ENCODE peak calls at places on chromosomes 13 and 19, in six cellular contexts. One of them, this sample, is unnamed.
A peak's percentile ranks its signal among the peaks of the same experiment; 100 is the strongest.

GRCh38 chr13:66427330-66427990 is 802.7 kb downstream of the PCDH9 start:
- DNase-seq in naive thymus-derived CD4-positive, alpha-beta T cell: no peak
- DNase-seq in cardiac muscle cell: no peak
- DNase-seq in psoas muscle: no peak
- DNase-seq in CD8-positive, alpha-beta T cell: no peak
- DNase-seq in tibial artery: no peak
- DNase-seq in this sample: no peak

GRCh38 chr19:31334849-31335624 is 14.2 kb downstream of the TSHZ3 start:
- DNase-seq in cardiac muscle cell: no peak
- DNase-seq in CD8-positive, alpha-beta T cell: no peak
- DNase-seq in naive thymus-derived CD4-positive, alpha-beta T cell: no peak
- DNase-seq in psoas muscle: no peak
- DNase-seq in tibial artery: no peak
- DNase-seq in this sample: no peak

GRCh38 chr19:10192922-10193321 is 1.8 kb downstream of the DNMT1 start:
- DNase-seq in tibial artery: no peak
- DNase-seq in naive thymus-derived CD4-positive, alpha-beta T cell: no peak
- DNase-seq in psoas muscle: no peak
- DNase-seq in CD8-positive, alpha-beta T cell: no peak
- DNase-seq in cardiac muscle cell: no peak
- DNase-seq in this sample: no peak

GRCh38 chr13:32164622-32165268 is 133.2 kb downstream of the FRY start:
- DNase-seq in CD8-positive, alpha-beta T cell: no peak
- DNase-seq in cardiac muscle cell: peak; percentile 64
- DNase-seq in psoas muscle: no peak
- DNase-seq in naive thymus-derived CD4-positive, alpha-beta T cell: peak; percentile 3
- DNase-seq in tibial artery: no peak
- DNase-seq in this sample: no peak

GRCh38 chr13:80458546-80458945 is 117.6 kb upstream of the SPRY2 start:
- DNase-seq in cardiac muscle cell: no peak
- DNase-seq in CD8-positive, alpha-beta T cell: no peak
- DNase-seq in tibial artery: no peak
- DNase-seq in naive thymus-derived CD4-positive, alpha-beta T cell: no peak
- DNase-seq in psoas muscle: no peak
- DNase-seq in this sample: no peak

GRCh38 chr19:27770095-27770494 is 1442.9 kb downstream of the UQCRFS1 start:
- DNase-seq in psoas muscle: no peak
- DNase-seq in naive thymus-derived CD4-positive, alpha-beta T cell: no peak
- DNase-seq in CD8-positive, alpha-beta T cell: no peak
- DNase-seq in tibial artery: no peak
- DNase-seq in cardiac muscle cell: no peak
- DNase-seq in this sample: no peak

GRCh38 chr19:49114630-49115363 is 627 bp downstream of the LIN7B start:
- DNase-seq in cardiac muscle cell: peak; percentile 90
- DNase-seq in tibial artery: peak; percentile 86
- DNase-seq in naive thymus-derived CD4-positive, alpha-beta T cell: peak; percentile 27
- DNase-seq in CD8-positive, alpha-beta T cell: peak; percentile 19
- DNase-seq in psoas muscle: peak; percentile 83
- DNase-seq in this sample: no peak

GRCh38 chr19:48770223-48770622 is 14.9 kb downstream of the FGF21 start:
- DNase-seq in naive thymus-derived CD4-positive, alpha-beta T cell: no peak
- DNase-seq in psoas muscle: no peak
- DNase-seq in CD8-positive, alpha-beta T cell: no peak
- DNase-seq in cardiac muscle cell: no peak
- DNase-seq in tibial artery: no peak
- DNase-seq in this sample: no peak

GRCh38 chr13:101209206-101209893 is 207.0 kb downstream of the NALCN start:
- DNase-seq in psoas muscle: no peak
- DNase-seq in cardiac muscle cell: no peak
- DNase-seq in tibial artery: no peak
- DNase-seq in naive thymus-derived CD4-positive, alpha-beta T cell: no peak
- DNase-seq in CD8-positive, alpha-beta T cell: no peak
- DNase-seq in this sample: no peak

GRCh38 chr13:76878043-76878442 is 8.2 kb downstream of the KCTD12 start:
- DNase-seq in psoas muscle: no peak
- DNase-seq in CD8-positive, alpha-beta T cell: no peak
- DNase-seq in naive thymus-derived CD4-positive, alpha-beta T cell: no peak
- DNase-seq in cardiac muscle cell: no peak
- DNase-seq in tibial artery: no peak
- DNase-seq in this sample: no peak

GRCh38 chr19:40154121-40154680 is 37.0 kb upstream of the MAP3K10 start:
- DNase-seq in tibial artery: peak; percentile 13
- DNase-seq in psoas muscle: no peak
- DNase-seq in naive thymus-derived CD4-positive, alpha-beta T cell: no peak
- DNase-seq in cardiac muscle cell: no peak
- DNase-seq in CD8-positive, alpha-beta T cell: no peak
- DNase-seq in this sample: no peak

GRCh38 chr13:108120332-108120731 is 95.0 kb downstream of the LIG4 start:
- DNase-seq in naive thymus-derived CD4-positive, alpha-beta T cell: no peak
- DNase-seq in CD8-positive, alpha-beta T cell: no peak
- DNase-seq in cardiac muscle cell: no peak
- DNase-seq in psoas muscle: no peak
- DNase-seq in tibial artery: no peak
- DNase-seq in this sample: no peak

GRCh38 chr13:19862511-19863313 is 737 bp downstream of the ZMYM5 start:
- DNase-seq in cardiac muscle cell: peak; percentile 38
- DNase-seq in CD8-positive, alpha-beta T cell: peak; percentile 19
- DNase-seq in psoas muscle: peak; percentile 62
- DNase-seq in naive thymus-derived CD4-positive, alpha-beta T cell: peak; percentile 40
- DNase-seq in tibial artery: peak; percentile 76
- DNase-seq in this sample: no peak

GRCh38 chr19:16095071-16095571 is 16.6 kb upstream of the RAB8A start:
- DNase-seq in psoas muscle: no peak
- DNase-seq in naive thymus-derived CD4-positive, alpha-beta T cell: peak; percentile 31
- DNase-seq in CD8-positive, alpha-beta T cell: no peak
- DNase-seq in tibial artery: no peak
- DNase-seq in cardiac muscle cell: no peak
- DNase-seq in this sample: no peak
- H3K27ac ChIP-seq in psoas muscle: no peak overlapping the region
- H3K27ac ChIP-seq in naive thymus-derived CD4-positive, alpha-beta T cell: peak overlapping the region; percentile 56
- H3K27ac ChIP-seq in CD8-positive, alpha-beta T cell: peak overlapping the region; percentile 43
- H3K27ac ChIP-seq in tibial artery: peak overlapping the region; percentile 67
- H3K27ac ChIP-seq in cardiac muscle cell: peak overlapping the region; percentile 66
- H3K27ac ChIP-seq in this sample: peak overlapping the region; percentile 58

DNA sequence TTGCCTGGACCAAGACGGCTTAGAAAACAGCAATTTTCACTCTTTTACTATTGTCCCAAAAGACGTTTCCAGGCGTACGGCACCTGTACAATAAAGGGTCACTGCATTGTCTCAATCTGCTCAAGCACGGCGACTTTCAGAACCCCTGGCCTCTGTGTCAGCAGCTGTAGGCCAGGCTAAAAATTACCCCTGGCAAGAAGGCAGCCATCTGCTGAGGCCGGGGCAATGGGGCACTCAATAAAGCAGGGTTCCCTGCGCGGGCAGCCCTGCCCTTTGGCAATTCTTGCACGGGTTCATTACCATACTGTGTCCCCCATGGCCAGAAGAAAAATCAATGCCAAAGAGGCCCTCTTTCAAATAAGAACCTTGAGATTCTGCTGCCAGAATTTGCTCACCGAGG is 52.1 kb downstream of the STK24 start:
- DNase-seq in CD8-positive, alpha-beta T cell: no peak
- DNase-seq in tibial artery: no peak
- DNase-seq in naive thymus-derived CD4-positive, alpha-beta T cell: no peak
- DNase-seq in psoas muscle: no peak
- DNase-seq in cardiac muscle cell: no peak
- DNase-seq in this sample: no peak
- H3K27ac ChIP-seq in CD8-positive, alpha-beta T cell: no peak overlapping the region
- H3K27ac ChIP-seq in tibial artery: no peak overlapping the region
- H3K27ac ChIP-seq in naive thymus-derived CD4-positive, alpha-beta T cell: no peak overlapping the region
- H3K27ac ChIP-seq in psoas muscle: no peak overlapping the region
- H3K27ac ChIP-seq in cardiac muscle cell: peak overlapping the region; percentile 4
- H3K27ac ChIP-seq in this sample: no peak overlapping the region

GRCh38 chr19:46943150-46943946 is 76.3 kb upstream of the NPAS1 start:
- DNase-seq in psoas muscle: no peak
- DNase-seq in CD8-positive, alpha-beta T cell: no peak
- DNase-seq in tibial artery: no peak
- DNase-seq in naive thymus-derived CD4-positive, alpha-beta T cell: no peak
- DNase-seq in cardiac muscle cell: no peak
- DNase-seq in this sample: no peak
- H3K27ac ChIP-seq in psoas muscle: peak overlapping the region; percentile 88
- H3K27ac ChIP-seq in CD8-positive, alpha-beta T cell: no peak overlapping the region
- H3K27ac ChIP-seq in tibial artery: peak overlapping the region; percentile 47
- H3K27ac ChIP-seq in naive thymus-derived CD4-positive, alpha-beta T cell: no peak overlapping the region
- H3K27ac ChIP-seq in cardiac muscle cell: peak overlapping the region; percentile 91
- H3K27ac ChIP-seq in this sample: peak overlapping the region; percentile 40

GRCh38 chr13:73370066-73370465 is 311.3 kb downstream of the KLF5 start:
- DNase-seq in psoas muscle: no peak
- DNase-seq in tibial artery: no peak
- DNase-seq in cardiac muscle cell: no peak
- DNase-seq in CD8-positive, alpha-beta T cell: no peak
- DNase-seq in naive thymus-derived CD4-positive, alpha-beta T cell: no peak
- DNase-seq in this sample: no peak
- H3K27ac ChIP-seq in psoas muscle: no peak overlapping the region
- H3K27ac ChIP-seq in tibial artery: no peak overlapping the region
- H3K27ac ChIP-seq in cardiac muscle cell: no peak overlapping the region
- H3K27ac ChIP-seq in CD8-positive, alpha-beta T cell: no peak overlapping the region
- H3K27ac ChIP-seq in naive thymus-derived CD4-positive, alpha-beta T cell: no peak overlapping the region
- H3K27ac ChIP-seq in this sample: no peak overlapping the region

GRCh38 chr19:3716147-3716668 is 8.0 kb downstream of the TJP3 start:
- DNase-seq in naive thymus-derived CD4-positive, alpha-beta T cell: no peak
- DNase-seq in CD8-positive, alpha-beta T cell: no peak
- DNase-seq in cardiac muscle cell: no peak
- DNase-seq in tibial artery: no peak
- DNase-seq in psoas muscle: no peak
- DNase-seq in this sample: no peak

GRCh38 chr19:3712663-3713531 is 4.7 kb downstream of the TJP3 start:
- DNase-seq in tibial artery: no peak
- DNase-seq in cardiac muscle cell: no peak
- DNase-seq in psoas muscle: no peak
- DNase-seq in naive thymus-derived CD4-positive, alpha-beta T cell: no peak
- DNase-seq in CD8-positive, alpha-beta T cell: no peak
- DNase-seq in this sample: no peak

GRCh38 chr19:3708207-3708931 is at the start of gene TJP3:
- DNase-seq in CD8-positive, alpha-beta T cell: no peak
- DNase-seq in tibial artery: no peak
- DNase-seq in cardiac muscle cell: no peak
- DNase-seq in psoas muscle: peak; percentile 67
- DNase-seq in naive thymus-derived CD4-positive, alpha-beta T cell: no peak
- DNase-seq in this sample: peak; percentile 79

GRCh38 chr19:3707868-3708206 is 347 bp upstream of the TJP3 start:
- DNase-seq in tibial artery: no peak
- DNase-seq in psoas muscle: no peak
- DNase-seq in cardiac muscle cell: no peak
- DNase-seq in naive thymus-derived CD4-positive, alpha-beta T cell: no peak
- DNase-seq in CD8-positive, alpha-beta T cell: no peak
- DNase-seq in this sample: no peak

DNA sequence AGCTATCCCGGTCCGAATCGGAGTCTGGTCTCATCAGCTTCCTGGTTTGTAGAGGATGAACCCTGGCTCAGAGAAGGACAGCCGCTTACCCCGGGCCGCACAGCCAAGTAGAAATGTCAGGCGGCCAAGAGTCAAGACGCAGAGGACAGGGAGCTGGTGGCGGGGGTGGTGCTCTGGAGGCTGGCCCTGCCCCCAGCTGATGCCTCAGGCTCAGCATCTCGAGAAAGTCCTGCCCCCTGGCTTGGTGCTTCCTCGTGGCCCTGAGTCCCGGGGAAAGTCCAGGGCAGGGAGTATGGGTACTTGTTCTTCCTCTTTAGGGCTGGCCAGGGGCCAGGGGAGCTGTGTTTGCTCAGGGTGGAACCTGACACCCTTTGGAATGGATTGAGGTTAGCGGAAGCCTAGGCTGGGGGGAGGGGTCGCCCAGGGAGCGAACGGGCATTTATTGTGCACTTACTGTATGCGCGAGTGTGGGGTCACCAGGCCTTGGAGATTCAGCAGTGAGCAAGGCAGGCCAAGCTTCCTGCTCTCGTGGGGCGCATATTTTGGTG is 2.2 kb downstream of the TJP3 start:
- DNase-seq in psoas muscle: peak; percentile 76
- DNase-seq in CD8-positive, alpha-beta T cell: no peak
- DNase-seq in tibial artery: peak; percentile 77
- DNase-seq in naive thymus-derived CD4-positive, alpha-beta T cell: no peak
- DNase-seq in cardiac muscle cell: peak; percentile 40
- DNase-seq in this sample: peak; percentile 93
- H3K27ac ChIP-seq in psoas muscle: no peak overlapping the region
- H3K27ac ChIP-seq in CD8-positive, alpha-beta T cell: no peak overlapping the region
- H3K27ac ChIP-seq in tibial artery: no peak overlapping the region
- H3K27ac ChIP-seq in naive thymus-derived CD4-positive, alpha-beta T cell: no peak overlapping the region
- H3K27ac ChIP-seq in cardiac muscle cell: no peak overlapping the region
- H3K27ac ChIP-seq in this sample: peak overlapping the region; percentile 55

DNA sequence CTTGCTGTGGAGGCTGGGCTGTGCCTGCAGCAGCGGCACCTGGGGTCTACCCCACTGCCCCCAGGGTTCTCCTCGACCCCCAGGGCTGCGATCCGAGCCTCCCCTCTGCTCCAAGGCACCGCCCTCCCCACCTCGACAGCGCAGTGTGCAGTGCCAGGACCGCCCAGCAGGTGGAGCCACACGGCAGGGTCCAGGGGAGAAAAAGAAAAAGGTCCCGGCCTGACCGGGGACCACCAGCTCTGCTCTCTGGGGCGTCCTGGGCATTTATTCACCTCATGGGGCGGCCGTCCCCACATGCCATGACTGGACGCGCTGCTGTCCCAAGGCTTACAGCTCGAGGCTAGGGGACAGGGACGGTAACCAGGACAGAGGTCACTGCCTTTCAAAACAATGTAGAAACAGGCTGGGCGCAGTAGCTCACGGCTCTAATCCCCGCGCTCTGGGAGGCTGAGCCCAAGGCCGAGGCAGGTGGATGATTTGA is 10.6 kb downstream of the REXO1 start:
- DNase-seq in psoas muscle: no peak
- DNase-seq in tibial artery: no peak
- DNase-seq in naive thymus-derived CD4-positive, alpha-beta T cell: no peak
- DNase-seq in CD8-positive, alpha-beta T cell: peak; percentile 41
- DNase-seq in cardiac muscle cell: peak; percentile 66
- DNase-seq in this sample: no peak
- H3K27ac ChIP-seq in psoas muscle: no peak overlapping the region
- H3K27ac ChIP-seq in tibial artery: no peak overlapping the region
- H3K27ac ChIP-seq in naive thymus-derived CD4-positive, alpha-beta T cell: no peak overlapping the region
- H3K27ac ChIP-seq in CD8-positive, alpha-beta T cell: no peak overlapping the region
- H3K27ac ChIP-seq in cardiac muscle cell: peak overlapping the region; percentile 58
- H3K27ac ChIP-seq in this sample: no peak overlapping the region

DNA sequence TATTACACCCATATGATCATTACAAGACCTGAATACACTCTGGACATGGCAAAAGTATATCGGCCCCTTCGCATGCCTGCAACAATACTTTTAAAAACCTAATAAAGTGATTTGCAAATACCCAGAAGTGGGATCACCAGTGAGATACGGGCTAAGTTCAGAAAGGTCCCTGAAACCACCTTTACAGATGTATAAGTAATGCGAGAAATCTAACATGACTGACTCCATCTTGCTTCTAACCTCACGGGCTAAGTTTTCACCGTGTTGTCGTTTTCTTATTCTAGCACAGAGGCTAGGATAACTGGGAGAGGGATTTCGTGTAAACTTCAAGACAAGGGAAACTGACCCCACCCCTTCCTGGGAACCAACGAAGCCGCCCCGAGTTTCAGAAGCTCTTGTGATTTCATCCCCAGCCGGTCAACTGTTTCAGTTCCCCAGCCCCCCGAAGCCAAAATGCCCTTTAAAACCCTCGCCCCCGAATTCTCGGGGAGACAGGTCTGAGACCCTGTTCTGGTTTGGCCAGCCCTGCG is 703 bp downstream of the NEK3 start:
- DNase-seq in cardiac muscle cell: no peak
- DNase-seq in naive thymus-derived CD4-positive, alpha-beta T cell: no peak
- DNase-seq in tibial artery: peak; percentile 67
- DNase-seq in psoas muscle: peak; percentile 52
- DNase-seq in CD8-positive, alpha-beta T cell: no peak
- DNase-seq in this sample: no peak
- H3K27ac ChIP-seq in cardiac muscle cell: no peak overlapping the region
- H3K27ac ChIP-seq in naive thymus-derived CD4-positive, alpha-beta T cell: peak overlapping the region; percentile 61
- H3K27ac ChIP-seq in tibial artery: peak overlapping the region; percentile 77
- H3K27ac ChIP-seq in psoas muscle: peak overlapping the region; percentile 76
- H3K27ac ChIP-seq in CD8-positive, alpha-beta T cell: no peak overlapping the region
- H3K27ac ChIP-seq in this sample: peak overlapping the region; percentile 91

GRCh38 chr19:18368504-18369222 is 17.3 kb upstream of the GDF15 start:
- DNase-seq in psoas muscle: no peak
- DNase-seq in CD8-positive, alpha-beta T cell: no peak
- DNase-seq in naive thymus-derived CD4-positive, alpha-beta T cell: no peak
- DNase-seq in cardiac muscle cell: no peak
- DNase-seq in tibial artery: no peak
- DNase-seq in this sample: no peak
- H3K27ac ChIP-seq in psoas muscle: peak overlapping the region; percentile 4
- H3K27ac ChIP-seq in CD8-positive, alpha-beta T cell: no peak overlapping the region
- H3K27ac ChIP-seq in naive thymus-derived CD4-positive, alpha-beta T cell: no peak overlapping the region
- H3K27ac ChIP-seq in cardiac muscle cell: peak overlapping the region; percentile 71
- H3K27ac ChIP-seq in tibial artery: no peak overlapping the region
- H3K27ac ChIP-seq in this sample: peak overlapping the region; percentile 6

This sample was measured in breast epithelium.